ENCODE peak calls at places on chromosomes 2 and 18, in six cellular contexts. One of them, this sample, is unnamed.

GRCh38 chr2:95174031-95174430 is 8.4 kb downstream of the ZNF2 start:
- DNase-seq in immature natural killer cell: no peak
- DNase-seq in cardiac fibroblast: no peak
- DNase-seq in uterus: no peak
- DNase-seq in stimulated activated CD8-positive, alpha-beta memory T cell treated with anti-CD3 and anti-CD28 coated beads, Interleukin-4, amount 100 ng/mL, for 24 hours: no peak
- DNase-seq in activated CD4-positive, alpha-beta T cell treated with anti-CD3 and anti-CD28 coated beads for 48 hours: no peak
- DNase-seq in this sample: no peak

GRCh38 chr2:72605836-72606442 is 219.9 kb downstream of the EXOC6B start:
- DNase-seq in immature natural killer cell: no peak
- DNase-seq in cardiac fibroblast: peak; percentile 45
- DNase-seq in uterus: no peak
- DNase-seq in stimulated activated CD8-positive, alpha-beta memory T cell treated with anti-CD3 and anti-CD28 coated beads, Interleukin-4, amount 100 ng/mL, for 24 hours: no peak
- DNase-seq in activated CD4-positive, alpha-beta T cell treated with anti-CD3 and anti-CD28 coated beads for 48 hours: no peak
- DNase-seq in this sample: no peak

GRCh38 chr2:38700881-38701458 is 35.1 kb downstream of the GALM start:
- DNase-seq in immature natural killer cell: no peak
- DNase-seq in cardiac fibroblast: no peak
- DNase-seq in uterus: no peak
- DNase-seq in stimulated activated CD8-positive, alpha-beta memory T cell treated with anti-CD3 and anti-CD28 coated beads, Interleukin-4, amount 100 ng/mL, for 24 hours: no peak
- DNase-seq in activated CD4-positive, alpha-beta T cell treated with anti-CD3 and anti-CD28 coated beads for 48 hours: no peak
- DNase-seq in this sample: no peak

GRCh38 chr2:159904127-159904564 is 106.1 kb upstream of the CD302 start:
- DNase-seq in immature natural killer cell: peak; percentile 67
- DNase-seq in cardiac fibroblast: peak; percentile 7
- DNase-seq in uterus: no peak
- DNase-seq in stimulated activated CD8-positive, alpha-beta memory T cell treated with anti-CD3 and anti-CD28 coated beads, Interleukin-4, amount 100 ng/mL, for 24 hours: peak; percentile 35
- DNase-seq in activated CD4-positive, alpha-beta T cell treated with anti-CD3 and anti-CD28 coated beads for 48 hours: peak; percentile 58
- DNase-seq in this sample: peak; percentile 26

GRCh38 chr2:232142049-232142448 is 180.5 kb downstream of the DIS3L2 start:
- DNase-seq in immature natural killer cell: no peak
- DNase-seq in cardiac fibroblast: peak; percentile 48
- DNase-seq in uterus: peak; percentile 23
- DNase-seq in stimulated activated CD8-positive, alpha-beta memory T cell treated with anti-CD3 and anti-CD28 coated beads, Interleukin-4, amount 100 ng/mL, for 24 hours: no peak
- DNase-seq in activated CD4-positive, alpha-beta T cell treated with anti-CD3 and anti-CD28 coated beads for 48 hours: peak; percentile 47
- DNase-seq in this sample: peak; percentile 25

GRCh38 chr2:136135924-136136906 is 18.3 kb upstream of the CXCR4 start:
- DNase-seq in immature natural killer cell: peak; percentile 92
- DNase-seq in cardiac fibroblast: no peak
- DNase-seq in uterus: no peak
- DNase-seq in stimulated activated CD8-positive, alpha-beta memory T cell treated with anti-CD3 and anti-CD28 coated beads, Interleukin-4, amount 100 ng/mL, for 24 hours: no peak
- DNase-seq in activated CD4-positive, alpha-beta T cell treated with anti-CD3 and anti-CD28 coated beads for 48 hours: peak; percentile 61
- DNase-seq in this sample: no peak

GRCh38 chr2:233051241-233052149 is 8.6 kb upstream of the INPP5D start:
- DNase-seq in immature natural killer cell: no peak
- DNase-seq in cardiac fibroblast: peak; percentile 79
- DNase-seq in uterus: peak; percentile 68
- DNase-seq in stimulated activated CD8-positive, alpha-beta memory T cell treated with anti-CD3 and anti-CD28 coated beads, Interleukin-4, amount 100 ng/mL, for 24 hours: no peak
- DNase-seq in activated CD4-positive, alpha-beta T cell treated with anti-CD3 and anti-CD28 coated beads for 48 hours: no peak
- DNase-seq in this sample: peak; percentile 93

GRCh38 chr2:108640731-108641130 is 78.6 kb upstream of the RANBP2 start:
- DNase-seq in immature natural killer cell: no peak
- DNase-seq in cardiac fibroblast: peak; percentile 95
- DNase-seq in uterus: no peak
- DNase-seq in stimulated activated CD8-positive, alpha-beta memory T cell treated with anti-CD3 and anti-CD28 coated beads, Interleukin-4, amount 100 ng/mL, for 24 hours: no peak
- DNase-seq in activated CD4-positive, alpha-beta T cell treated with anti-CD3 and anti-CD28 coated beads for 48 hours: no peak
- DNase-seq in this sample: no peak

GRCh38 chr2:174997110-174997509 is 8.1 kb downstream of the CHN1 start:
- DNase-seq in immature natural killer cell: no peak
- DNase-seq in cardiac fibroblast: no peak
- DNase-seq in uterus: no peak
- DNase-seq in stimulated activated CD8-positive, alpha-beta memory T cell treated with anti-CD3 and anti-CD28 coated beads, Interleukin-4, amount 100 ng/mL, for 24 hours: no peak
- DNase-seq in activated CD4-positive, alpha-beta T cell treated with anti-CD3 and anti-CD28 coated beads for 48 hours: no peak
- DNase-seq in this sample: no peak

GRCh38 chr18:60746491-60746890 is 373.9 kb upstream of the MC4R start:
- DNase-seq in immature natural killer cell: no peak
- DNase-seq in cardiac fibroblast: no peak
- DNase-seq in uterus: no peak
- DNase-seq in stimulated activated CD8-positive, alpha-beta memory T cell treated with anti-CD3 and anti-CD28 coated beads, Interleukin-4, amount 100 ng/mL, for 24 hours: no peak
- DNase-seq in activated CD4-positive, alpha-beta T cell treated with anti-CD3 and anti-CD28 coated beads for 48 hours: no peak
- DNase-seq in this sample: no peak

GRCh38 chr2:232537079-232537478 is 2.4 kb upstream of the CHRNG start:
- DNase-seq in immature natural killer cell: no peak
- DNase-seq in cardiac fibroblast: no peak
- DNase-seq in uterus: no peak
- DNase-seq in stimulated activated CD8-positive, alpha-beta memory T cell treated with anti-CD3 and anti-CD28 coated beads, Interleukin-4, amount 100 ng/mL, for 24 hours: no peak
- DNase-seq in activated CD4-positive, alpha-beta T cell treated with anti-CD3 and anti-CD28 coated beads for 48 hours: peak; percentile 48
- DNase-seq in this sample: no peak

GRCh38 chr18:34649072-34649471 is 61.0 kb upstream of the DTNA start:
- DNase-seq in immature natural killer cell: no peak
- DNase-seq in cardiac fibroblast: peak; percentile 29
- DNase-seq in uterus: no peak
- DNase-seq in stimulated activated CD8-positive, alpha-beta memory T cell treated with anti-CD3 and anti-CD28 coated beads, Interleukin-4, amount 100 ng/mL, for 24 hours: no peak
- DNase-seq in activated CD4-positive, alpha-beta T cell treated with anti-CD3 and anti-CD28 coated beads for 48 hours: no peak
- DNase-seq in this sample: no peak

GRCh38 chr2:6482256-6482655 is 383.5 kb downstream of the CMPK2 start:
- DNase-seq in immature natural killer cell: no peak
- DNase-seq in cardiac fibroblast: no peak
- DNase-seq in uterus: no peak
- DNase-seq in stimulated activated CD8-positive, alpha-beta memory T cell treated with anti-CD3 and anti-CD28 coated beads, Interleukin-4, amount 100 ng/mL, for 24 hours: no peak
- DNase-seq in activated CD4-positive, alpha-beta T cell treated with anti-CD3 and anti-CD28 coated beads for 48 hours: no peak
- DNase-seq in this sample: no peak

GRCh38 chr2:188598551-188598950 is 306.9 kb downstream of the GULP1 start:
- DNase-seq in immature natural killer cell: no peak
- DNase-seq in cardiac fibroblast: no peak
- DNase-seq in uterus: peak; percentile 51
- DNase-seq in stimulated activated CD8-positive, alpha-beta memory T cell treated with anti-CD3 and anti-CD28 coated beads, Interleukin-4, amount 100 ng/mL, for 24 hours: no peak
- DNase-seq in activated CD4-positive, alpha-beta T cell treated with anti-CD3 and anti-CD28 coated beads for 48 hours: no peak
- DNase-seq in this sample: no peak

GRCh38 chr2:222293660-222294630 is 4.9 kb downstream of the PAX3 start:
- DNase-seq in immature natural killer cell: no peak
- DNase-seq in cardiac fibroblast: no peak
- DNase-seq in uterus: no peak
- DNase-seq in stimulated activated CD8-positive, alpha-beta memory T cell treated with anti-CD3 and anti-CD28 coated beads, Interleukin-4, amount 100 ng/mL, for 24 hours: no peak
- DNase-seq in activated CD4-positive, alpha-beta T cell treated with anti-CD3 and anti-CD28 coated beads for 48 hours: no peak
- DNase-seq in this sample: no peak

GRCh38 chr2:234818937-234819336 is 132.9 kb upstream of the SH3BP4 start:
- DNase-seq in immature natural killer cell: no peak
- DNase-seq in cardiac fibroblast: no peak
- DNase-seq in uterus: no peak
- DNase-seq in stimulated activated CD8-positive, alpha-beta memory T cell treated with anti-CD3 and anti-CD28 coated beads, Interleukin-4, amount 100 ng/mL, for 24 hours: no peak
- DNase-seq in activated CD4-positive, alpha-beta T cell treated with anti-CD3 and anti-CD28 coated beads for 48 hours: no peak
- DNase-seq in this sample: no peak

GRCh38 chr2:176080540-176081355 is 3.0 kb downstream of the EVX2 start:
- DNase-seq in immature natural killer cell: peak; percentile 50
- DNase-seq in cardiac fibroblast: no peak
- DNase-seq in uterus: no peak
- DNase-seq in stimulated activated CD8-positive, alpha-beta memory T cell treated with anti-CD3 and anti-CD28 coated beads, Interleukin-4, amount 100 ng/mL, for 24 hours: no peak
- DNase-seq in activated CD4-positive, alpha-beta T cell treated with anti-CD3 and anti-CD28 coated beads for 48 hours: no peak
- DNase-seq in this sample: no peak

GRCh38 chr18:49335677-49336076 is 124.8 kb downstream of the DYM start:
- DNase-seq in immature natural killer cell: no peak
- DNase-seq in cardiac fibroblast: no peak
- DNase-seq in uterus: no peak
- DNase-seq in stimulated activated CD8-positive, alpha-beta memory T cell treated with anti-CD3 and anti-CD28 coated beads, Interleukin-4, amount 100 ng/mL, for 24 hours: no peak
- DNase-seq in activated CD4-positive, alpha-beta T cell treated with anti-CD3 and anti-CD28 coated beads for 48 hours: peak; percentile 22
- DNase-seq in this sample: no peak

GRCh38 chr2:88852753-88853402 is 161.4 kb downstream of the RPIA start:
- DNase-seq in immature natural killer cell: no peak
- DNase-seq in cardiac fibroblast: no peak
- DNase-seq in uterus: no peak
- DNase-seq in stimulated activated CD8-positive, alpha-beta memory T cell treated with anti-CD3 and anti-CD28 coated beads, Interleukin-4, amount 100 ng/mL, for 24 hours: no peak
- DNase-seq in activated CD4-positive, alpha-beta T cell treated with anti-CD3 and anti-CD28 coated beads for 48 hours: no peak
- DNase-seq in this sample: no peak

GRCh38 chr2:128779301-128780095 is 460.8 kb upstream of the HS6ST1 start:
- DNase-seq in immature natural killer cell: no peak
- DNase-seq in cardiac fibroblast: no peak
- DNase-seq in uterus: no peak
- DNase-seq in stimulated activated CD8-positive, alpha-beta memory T cell treated with anti-CD3 and anti-CD28 coated beads, Interleukin-4, amount 100 ng/mL, for 24 hours: no peak
- DNase-seq in activated CD4-positive, alpha-beta T cell treated with anti-CD3 and anti-CD28 coated beads for 48 hours: no peak
- DNase-seq in this sample: no peak

GRCh38 chr18:2568605-2569004 is 2.7 kb downstream of the METTL4 start:
- DNase-seq in immature natural killer cell: no peak
- DNase-seq in cardiac fibroblast: no peak
- DNase-seq in uterus: no peak
- DNase-seq in stimulated activated CD8-positive, alpha-beta memory T cell treated with anti-CD3 and anti-CD28 coated beads, Interleukin-4, amount 100 ng/mL, for 24 hours: no peak
- DNase-seq in activated CD4-positive, alpha-beta T cell treated with anti-CD3 and anti-CD28 coated beads for 48 hours: no peak
- DNase-seq in this sample: no peak

GRCh38 chr18:44651453-44651852 is 29.2 kb upstream of the SETBP1 start:
- DNase-seq in immature natural killer cell: no peak
- DNase-seq in cardiac fibroblast: peak; percentile 89
- DNase-seq in uterus: peak; percentile 17
- DNase-seq in stimulated activated CD8-positive, alpha-beta memory T cell treated with anti-CD3 and anti-CD28 coated beads, Interleukin-4, amount 100 ng/mL, for 24 hours: no peak
- DNase-seq in activated CD4-positive, alpha-beta T cell treated with anti-CD3 and anti-CD28 coated beads for 48 hours: no peak
- DNase-seq in this sample: no peak

GRCh38 chr2:12555012-12555645 is 161.6 kb upstream of the TRIB2 start:
- DNase-seq in immature natural killer cell: no peak
- DNase-seq in cardiac fibroblast: peak; percentile 62
- DNase-seq in uterus: no peak
- DNase-seq in stimulated activated CD8-positive, alpha-beta memory T cell treated with anti-CD3 and anti-CD28 coated beads, Interleukin-4, amount 100 ng/mL, for 24 hours: no peak
- DNase-seq in activated CD4-positive, alpha-beta T cell treated with anti-CD3 and anti-CD28 coated beads for 48 hours: peak; percentile 42
- DNase-seq in this sample: no peak

GRCh38 chr2:219308142-219309093 is 783 bp downstream of the PTPRN start:
- DNase-seq in immature natural killer cell: peak; percentile 54
- DNase-seq in cardiac fibroblast: peak; percentile 64
- DNase-seq in uterus: no peak
- DNase-seq in stimulated activated CD8-positive, alpha-beta memory T cell treated with anti-CD3 and anti-CD28 coated beads, Interleukin-4, amount 100 ng/mL, for 24 hours: peak; percentile 57
- DNase-seq in activated CD4-positive, alpha-beta T cell treated with anti-CD3 and anti-CD28 coated beads for 48 hours: peak; percentile 82
- DNase-seq in this sample: peak; percentile 67

GRCh38 chr2:20584637-20585321 is 66.1 kb downstream of the HS1BP3 start:
- DNase-seq in immature natural killer cell: no peak
- DNase-seq in cardiac fibroblast: peak; percentile 96
- DNase-seq in uterus: peak; percentile 75
- DNase-seq in stimulated activated CD8-positive, alpha-beta memory T cell treated with anti-CD3 and anti-CD28 coated beads, Interleukin-4, amount 100 ng/mL, for 24 hours: no peak
- DNase-seq in activated CD4-positive, alpha-beta T cell treated with anti-CD3 and anti-CD28 coated beads for 48 hours: no peak
- DNase-seq in this sample: peak; percentile 28

GRCh38 chr2:162233197-162233596 is 10.0 kb downstream of the FAP start:
- DNase-seq in immature natural killer cell: no peak
- DNase-seq in cardiac fibroblast: peak; percentile 90
- DNase-seq in uterus: no peak
- DNase-seq in stimulated activated CD8-positive, alpha-beta memory T cell treated with anti-CD3 and anti-CD28 coated beads, Interleukin-4, amount 100 ng/mL, for 24 hours: no peak
- DNase-seq in activated CD4-positive, alpha-beta T cell treated with anti-CD3 and anti-CD28 coated beads for 48 hours: no peak
- DNase-seq in this sample: no peak

GRCh38 chr2:219433666-219434467 is 776 bp upstream of the SPEG start:
- DNase-seq in immature natural killer cell: no peak
- DNase-seq in cardiac fibroblast: peak; percentile 56
- DNase-seq in uterus: peak; percentile 85
- DNase-seq in stimulated activated CD8-positive, alpha-beta memory T cell treated with anti-CD3 and anti-CD28 coated beads, Interleukin-4, amount 100 ng/mL, for 24 hours: peak; percentile 14
- DNase-seq in activated CD4-positive, alpha-beta T cell treated with anti-CD3 and anti-CD28 coated beads for 48 hours: peak; percentile 68
- DNase-seq in this sample: no peak

GRCh38 chr2:68045337-68045736 is 17.5 kb downstream of the C1D start:
- DNase-seq in immature natural killer cell: no peak
- DNase-seq in cardiac fibroblast: no peak
- DNase-seq in uterus: no peak
- DNase-seq in stimulated activated CD8-positive, alpha-beta memory T cell treated with anti-CD3 and anti-CD28 coated beads, Interleukin-4, amount 100 ng/mL, for 24 hours: no peak
- DNase-seq in activated CD4-positive, alpha-beta T cell treated with anti-CD3 and anti-CD28 coated beads for 48 hours: no peak
- DNase-seq in this sample: no peak

This sample was measured in left cardiac atrium.